ENCODE peak calls at places on chromosomes 3 and 15, in seven cellular contexts. E, Q, L, W, O, X and H are unnamed samples.

GRCh38 chr3:184015381-184016019 is 2.2 kb downstream of the ABCC5 start:
- DNase-seq in E (peak; percentile 71), Q (no peak), L (no peak), W (no peak), O (no peak), X (no peak), H (no peak)

GRCh38 chr15:98025237-98025636 is 64.7 kb downstream of the ARRDC4 start:
- DNase-seq in E (no peak), Q (peak; percentile 93), L (no peak), W (no peak), O (peak; percentile 42), X (no peak), H (no peak)

GRCh38 chr3:101829066-101829830 is 20.1 kb upstream of the NFKBIZ start:
- DNase-seq in E (no peak), Q (no peak), L (no peak), W (peak; percentile 73), O (no peak), X (peak; percentile 15), H (peak; percentile 46)

GRCh38 chr15:39511000-39511914 is 69.6 kb upstream of the THBS1 start:
- DNase-seq in E (no peak), Q (peak; percentile 72), L (peak; percentile 66), W (peak; percentile 62), O (no peak), X (no peak), H (no peak)

GRCh38 chr3:149395107-149396089 is 17.9 kb upstream of the TM4SF1 start:
- DNase-seq in E (no peak), Q (peak; percentile 98), L (no peak), W (no peak), O (no peak), X (no peak), H (no peak)

GRCh38 chr3:72055436-72055835 is 270.5 kb upstream of the PROK2 start:
- DNase-seq in E (no peak), Q (no peak), L (no peak), W (no peak), O (no peak), X (no peak), H (no peak)

GRCh38 chr3:187667526-187667925 is 2.7 kb downstream of the SST start:
- DNase-seq in E (no peak), Q (no peak), L (no peak), W (no peak), O (no peak), X (no peak), H (no peak)

GRCh38 chr3:156148946-156149348 is 28.6 kb downstream of the KCNAB1 start:
- DNase-seq in E (no peak), Q (peak; percentile 82), L (no peak), W (no peak), O (peak; percentile 89), X (no peak), H (no peak)

GRCh38 chr3:196971094-196971698 is 2.6 kb upstream of the PIGZ start:
- DNase-seq in E (no peak), Q (no peak), L (no peak), W (no peak), O (no peak), X (no peak), H (peak; percentile 11)

GRCh38 chr3:153052096-153052460 is 109.9 kb upstream of the RAP2B start:
- DNase-seq in E (no peak), Q (peak; percentile 91), L (no peak), W (peak; percentile 38), O (peak; percentile 79), X (no peak), H (no peak)

GRCh38 chr15:63070681-63071129 is 28.2 kb downstream of the TPM1 start:
- DNase-seq in E (no peak), Q (no peak), L (no peak), W (no peak), O (no peak), X (no peak), H (no peak)

GRCh38 chr3:140731440-140732119 is 53.7 kb downstream of the TRIM42 start:
- DNase-seq in E (no peak), Q (no peak), L (no peak), W (no peak), O (no peak), X (no peak), H (peak; percentile 47)

GRCh38 chr3:194777729-194778128 is 92.0 kb downstream of the FAM43A start:
- DNase-seq in E (no peak), Q (no peak), L (no peak), W (no peak), O (no peak), X (no peak), H (peak; percentile 45)

GRCh38 chr15:94607176-94607654 is 375.9 kb downstream of the MCTP2 start:
- DNase-seq in E (no peak), Q (peak; percentile 96), L (no peak), W (no peak), O (peak; percentile 93), X (no peak), H (peak; percentile 21)

GRCh38 chr3:77898621-77899020 is 858.7 kb downstream of the ROBO2 start:
- DNase-seq in E (no peak), Q (no peak), L (no peak), W (no peak), O (no peak), X (no peak), H (no peak)

GRCh38 chr3:160205606-160206005 is 19.6 kb upstream of the C3orf80 start:
- DNase-seq in E (no peak), Q (no peak), L (no peak), W (no peak), O (peak; percentile 42), X (no peak), H (no peak)

GRCh38 chr3:160213181-160213580 is 12.0 kb upstream of the C3orf80 start:
- DNase-seq in E (no peak), Q (no peak), L (no peak), W (no peak), O (no peak), X (no peak), H (no peak)

GRCh38 chr3:160210799-160211221 is 14.4 kb upstream of the C3orf80 start:
- DNase-seq in E (no peak), Q (peak; percentile 33), L (no peak), W (no peak), O (no peak), X (no peak), H (no peak)
- TF ChIP-seq CTCF in E (peak; percentile 45), Q (peak; percentile 22), L (peak; percentile 25), W (no peak), O (no peak), X (no peak), H (peak; percentile 37)

DNA sequence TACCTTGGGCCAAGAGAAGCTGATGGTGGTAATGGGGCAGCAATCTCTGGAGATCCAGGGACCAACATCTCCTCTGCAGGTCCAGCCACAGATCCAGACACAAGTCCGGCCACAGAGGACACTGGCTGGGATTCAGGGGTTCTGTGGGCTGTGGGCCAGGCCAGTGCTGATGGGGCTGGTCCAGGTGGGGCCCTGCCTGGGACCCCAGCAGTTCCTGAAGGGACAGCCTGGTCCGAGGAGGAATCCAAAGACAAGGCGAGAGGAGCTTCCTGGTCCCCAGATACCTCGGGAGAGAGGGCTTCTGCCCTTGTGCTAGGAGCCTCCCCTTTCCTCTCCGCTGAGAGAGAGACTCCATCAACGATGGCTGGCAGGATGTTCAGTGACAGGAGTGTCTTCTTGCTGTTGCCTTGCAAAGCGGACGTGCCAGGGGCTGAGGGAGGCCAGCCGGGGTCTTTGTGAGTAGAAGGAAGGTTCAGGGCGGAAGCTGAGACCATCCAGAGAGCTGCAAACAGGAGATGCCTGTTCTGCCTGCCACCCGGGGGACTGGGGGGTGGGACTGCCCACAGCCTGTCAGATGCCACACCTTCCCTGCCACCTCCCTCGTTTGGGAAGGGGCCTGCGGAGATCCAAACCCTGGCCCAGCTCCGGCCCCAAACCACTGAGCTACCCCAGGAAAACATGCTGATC is 24.5 kb upstream of the GOLGA6C start:
- DNase-seq in E (no peak), Q (no peak), L (no peak), W (no peak), O (no peak), X (no peak), H (no peak)
- TF ChIP-seq CTCF in E (no peak), Q (no peak), L (no peak), W (no peak), O (no peak), X (no peak), H (no peak)

DNA sequence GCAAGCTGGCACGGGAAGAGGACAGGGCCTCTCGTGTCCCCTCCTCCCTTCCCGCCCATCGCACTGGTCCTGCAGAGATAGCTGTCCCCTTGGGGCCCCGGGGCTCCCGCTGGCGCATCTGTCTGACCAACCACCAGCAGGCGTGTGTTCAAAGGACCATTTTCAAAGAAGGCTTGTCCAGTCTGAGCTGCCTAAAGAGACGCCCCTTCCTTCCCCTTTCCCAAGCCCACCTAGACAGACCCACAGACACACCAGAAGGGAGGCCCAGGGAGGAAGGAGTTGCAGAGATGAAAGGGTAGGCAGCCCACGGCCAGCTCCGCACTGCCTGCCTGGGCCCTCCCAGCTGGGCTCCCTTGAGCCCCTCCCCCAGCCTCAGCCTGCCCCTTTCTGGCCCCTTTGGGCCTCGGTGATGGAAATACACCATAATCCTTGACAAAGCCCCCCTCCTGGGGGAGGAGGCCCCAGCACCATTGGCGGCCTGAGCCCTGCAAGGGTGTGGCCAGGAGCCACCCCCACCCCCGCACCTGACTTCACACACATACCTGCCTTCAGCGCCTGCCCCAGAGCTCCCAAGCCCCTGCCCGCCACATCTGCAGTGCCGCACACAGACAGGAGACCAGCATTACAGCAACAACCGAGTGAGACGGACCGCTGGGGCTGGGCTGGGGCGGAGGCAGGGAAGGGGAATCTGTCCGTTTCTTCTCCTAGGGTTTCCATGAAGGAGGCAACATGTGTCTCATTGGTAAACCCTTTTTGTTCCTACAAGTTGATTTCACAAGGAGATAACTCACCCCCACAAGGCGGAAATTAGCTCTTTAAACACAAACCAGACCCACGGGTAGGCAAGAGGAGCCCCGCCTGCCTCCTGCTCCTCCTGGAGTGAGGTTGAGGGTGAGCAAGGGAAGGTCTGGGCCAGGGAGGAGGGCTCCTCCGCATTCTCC is at the start of gene STRA6:
- DNase-seq in E (peak; percentile 90), Q (no peak), L (no peak), W (no peak), O (no peak), X (no peak), H (no peak)
- TF ChIP-seq CTCF in E (peak; percentile 35), Q (no peak), L (no peak), W (no peak), O (no peak), X (no peak), H (no peak)

GRCh38 chr3:47513125-47513929 is at the start of gene ELP6:
- DNase-seq in E (peak; percentile 96), Q (peak; percentile 97), L (peak; percentile 91), W (peak; percentile 97), O (peak; percentile 99), X (peak; percentile 96), H (peak; percentile 99)
- TF ChIP-seq CTCF in E (peak; percentile 50), Q (peak; percentile 52), L (peak; percentile 35), W (peak; percentile 22), O (peak; percentile 10), X (peak; percentile 66), H (peak; percentile 76)

DNA sequence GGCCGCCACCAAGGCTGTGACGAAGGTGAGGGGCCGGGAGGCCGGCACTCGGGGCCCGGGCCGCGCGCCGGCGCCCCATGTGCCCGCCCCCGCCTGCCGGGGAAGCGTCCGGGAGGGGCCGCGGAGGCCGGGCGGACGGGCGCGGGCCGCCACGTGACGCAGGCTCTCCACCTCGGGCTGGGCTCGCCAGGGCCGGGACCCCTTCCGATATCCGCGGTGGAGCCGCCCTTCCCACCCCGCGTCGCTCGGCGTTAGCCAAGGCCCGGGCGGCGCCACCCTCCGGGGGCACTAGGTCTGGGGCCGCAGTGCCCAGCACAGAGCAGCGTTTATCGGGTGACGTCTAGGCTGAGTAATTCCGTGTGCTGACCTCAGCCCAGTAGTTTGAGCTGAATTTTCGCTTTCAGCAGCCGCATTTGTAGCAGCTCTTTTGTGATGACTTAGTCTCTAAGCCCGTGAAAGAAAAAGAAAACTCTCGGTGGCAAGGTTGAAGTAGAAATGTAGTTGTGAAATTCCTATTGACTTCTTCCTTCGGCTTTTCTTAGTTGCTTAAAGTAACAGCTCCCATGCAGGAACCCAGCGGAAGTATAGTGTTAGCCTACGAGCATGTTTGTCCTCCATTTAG is 885 bp downstream of the CDV3 start:
- DNase-seq in E (peak; percentile 85), Q (peak; percentile 75), L (no peak), W (peak; percentile 70), O (no peak), X (peak; percentile 44), H (peak; percentile 83)
- TF ChIP-seq CTCF in E (no peak), Q (no peak), L (peak; percentile 3), W (peak; percentile 6), O (peak; percentile 7), X (no peak), H (peak; percentile 53)